ENCODE peak calls at places on chromosomes 3 and 15, in four cellular contexts. D is HS-27A; O is stimulated activated CD8-positive, alpha-beta memory T cell treated with anti-CD3 and anti-CD28 coated beads, Interleukin-7, amount 100 ng/mL, for 24 hours; Q is neural crest cell. V is an unnamed sample.

GRCh38 chr15:51448592-51449494 is 107.4 kb downstream of the GLDN start:
- DNase-seq in Q (no peak), O (no peak), D (no peak), V (no peak)

GRCh38 chr3:159711560-159712333 is 276.9 kb upstream of the IL12A start:
- DNase-seq in Q (no peak), D (peak), O (no peak), V (peak)

GRCh38 chr3:181955566-181955965 is 243.8 kb downstream of the SOX2 start:
- DNase-seq in O (no peak), Q (no peak), D (no peak), V (no peak)

GRCh38 chr15:72202801-72203506 is 5.4 kb upstream of the GRAMD2A start:
- DNase-seq in Q (no peak), D (no peak), O (no peak), V (no peak)

GRCh38 chr3:35393916-35394315 is 245.4 kb upstream of the ARPP21 start:
- DNase-seq in O (no peak), Q (no peak), D (no peak), V (peak)

GRCh38 chr3:167876603-167877325 is 141.2 kb downstream of the SERPINI1 start:
- DNase-seq in Q (no peak), D (peak), O (no peak), V (peak)

GRCh38 chr3:10994311-10994710 is 1.8 kb downstream of the SLC6A1 start:
- DNase-seq in Q (no peak), O (no peak), D (no peak), V (no peak)

GRCh38 chr15:45083223-45083622 is 30.7 kb downstream of the DUOX2 start:
- DNase-seq in D (no peak), Q (no peak), O (no peak), V (no peak)

GRCh38 chr15:70430029-70430428 is 332.3 kb upstream of the TLE3 start:
- DNase-seq in Q (no peak), O (no peak), D (peak), V (peak)

GRCh38 chr3:8900065-8900464 is 63.2 kb downstream of the RAD18 start:
- DNase-seq in O (no peak), D (no peak), Q (no peak), V (no peak)

GRCh38 chr15:40054056-40054745 is 15.2 kb upstream of the SRP14 start:
- DNase-seq in O (no peak), Q (no peak), D (no peak), V (no peak)